ENCODE peak calls at places on chromosomes 5 and 9, in five cellular contexts. J is AG09309, F is GM13976, Q is neural progenitor cell, I is IMR-90. R is an unnamed sample.

GRCh38 chr9:3285365-3286161 is 240.2 kb downstream of the RFX3 start:
- DNase-seq in F (no peak), J (peak), Q (no peak), I (peak), R (peak)

GRCh38 chr5:6465831-6466790 is 17.5 kb downstream of the UBE2QL1 start:
- DNase-seq in Q (no peak), J (no peak), I (no peak), F (no peak), R (no peak)

GRCh38 chr9:19122490-19123042 is 4.7 kb downstream of the PLIN2 start:
- DNase-seq in I (no peak), J (no peak), F (no peak), Q (no peak), R (no peak)

GRCh38 chr5:168075387-168075786 is 216.1 kb upstream of the WWC1 start:
- DNase-seq in F (no peak), Q (no peak), I (no peak), J (no peak), R (no peak)

GRCh38 chr5:79025054-79025465 is 40.0 kb upstream of the ARSB start:
- DNase-seq in I (peak), Q (peak), J (no peak), F (peak), R (peak)

GRCh38 chr5:60668715-60669304 is 31.2 kb downstream of the DEPDC1B start:
- DNase-seq in Q (peak), J (no peak), I (peak), F (peak), R (peak)

GRCh38 chr9:127451681-127452480 is 571 bp downstream of the LRSAM1 start:
- DNase-seq in J (no peak), Q (peak), I (peak), F (peak), R (peak)

GRCh38 chr5:59173568-59173967 is 590.7 kb downstream of the RAB3C start:
- DNase-seq in J (no peak), I (peak), Q (no peak), F (no peak), R (no peak)

GRCh38 chr5:138626333-138626944 is 51.2 kb upstream of the HSPA9 start:
- DNase-seq in Q (no peak), J (no peak), F (no peak), I (peak), R (no peak)

GRCh38 chr5:59279979-59280378 is 613.5 kb downstream of the PDE4D start:
- DNase-seq in F (no peak), Q (no peak), I (no peak), J (no peak), R (no peak)

GRCh38 chr5:83632874-83633273 is 87.8 kb downstream of the HAPLN1 start:
- DNase-seq in F (no peak), J (no peak), I (peak), Q (no peak), R (peak)

GRCh38 chr9:113712053-113712452 is 164.1 kb upstream of the ZNF618 start:
- DNase-seq in Q (no peak), I (peak), F (no peak), J (no peak), R (peak)

GRCh38 chr5:56037531-56038010 is 42.8 kb upstream of the IL6ST start:
- DNase-seq in F (no peak), Q (no peak), I (no peak), J (no peak), R (no peak)

GRCh38 chr5:39783756-39784421 is 359.1 kb upstream of the DAB2 start:
- DNase-seq in F (no peak), I (peak), J (no peak), Q (no peak), R (peak)

GRCh38 chr9:124776952-124777645 is at the start of gene OLFML2A:
- DNase-seq in J (no peak), Q (peak), F (peak), I (no peak), R (no peak)

GRCh38 chr5:124285733-124286132 is 460.7 kb downstream of the ZNF608 start:
- DNase-seq in I (no peak), Q (no peak), J (no peak), F (no peak), R (no peak)

GRCh38 chr5:124289122-124289521 is 457.3 kb downstream of the ZNF608 start:
- DNase-seq in I (no peak), J (no peak), F (no peak), Q (no peak), R (no peak)

GRCh38 chr5:124287813-124288212 is 458.6 kb downstream of the ZNF608 start:
- DNase-seq in F (no peak), I (peak), J (no peak), Q (no peak), R (no peak)

GRCh38 chr5:124285071-124285470 is 461.4 kb downstream of the ZNF608 start:
- DNase-seq in J (no peak), I (no peak), Q (no peak), F (no peak), R (no peak)

GRCh38 chr5:124289641-124290201 is 456.7 kb downstream of the ZNF608 start:
- DNase-seq in I (no peak), F (no peak), J (no peak), Q (peak), R (no peak)
- TF ChIP-seq CTCF in I (no peak), F (no peak), J (no peak), Q (peak), R (no peak)

GRCh38 chr5:141223112-141223783 is at the start of gene PCDHB14:
- DNase-seq in Q (peak), F (no peak), I (peak), J (peak), R (peak)
- TF ChIP-seq CTCF in Q (peak), F (no peak), I (peak), J (peak), R (no peak)

DNA sequence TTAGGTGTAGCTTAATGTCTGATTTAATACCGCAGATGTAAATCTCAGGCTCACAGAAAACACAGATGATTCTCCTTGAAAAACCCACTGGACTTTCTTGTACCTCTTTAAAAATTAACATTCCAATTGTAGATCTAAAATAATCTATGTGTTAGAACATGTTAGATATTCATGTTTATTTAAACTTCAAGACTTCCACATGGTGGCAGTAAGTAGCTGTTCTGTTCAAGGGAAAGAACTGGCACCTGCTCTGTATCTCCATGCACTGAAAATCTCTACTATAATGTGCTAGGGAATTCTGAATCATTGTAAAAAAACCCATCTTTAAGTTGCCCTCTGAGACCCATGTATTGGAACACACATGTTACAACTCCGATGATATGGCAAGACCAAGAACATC is 366.9 kb downstream of the DMRTA1 start:
- DNase-seq in Q (peak), I (peak), J (no peak), F (peak), R (peak)
- TF ChIP-seq CTCF in Q (peak), I (peak), J (no peak), F (no peak), R (peak)

DNA sequence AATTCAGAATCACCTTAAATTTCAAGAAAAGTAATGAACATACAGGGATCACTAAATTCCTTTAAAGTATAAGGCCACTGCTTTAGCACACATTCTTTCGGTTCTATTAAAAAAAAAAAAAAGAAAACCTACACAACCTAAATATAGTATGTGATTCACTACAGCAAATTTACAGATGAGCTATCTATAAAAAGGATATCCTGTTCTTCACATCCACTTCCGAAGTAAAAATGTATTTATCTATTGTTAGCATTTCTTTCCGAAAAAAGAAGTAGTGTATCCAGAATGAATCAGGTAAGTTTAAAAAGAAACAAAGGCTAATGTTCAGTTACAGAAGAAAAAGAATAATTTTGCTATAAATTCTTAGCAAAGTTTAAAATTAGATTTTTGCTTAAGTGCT is 70.2 kb downstream of the ECPAS start:
- DNase-seq in F (no peak), Q (no peak), J (no peak), I (no peak), R (no peak)
- TF ChIP-seq CTCF in F (no peak), Q (no peak), J (no peak), I (no peak), R (no peak)

GRCh38 chr5:170892201-170892600 is 30.4 kb downstream of the RANBP17 start:
- DNase-seq in J (no peak), F (no peak), I (peak), Q (no peak), R (peak)

DNA sequence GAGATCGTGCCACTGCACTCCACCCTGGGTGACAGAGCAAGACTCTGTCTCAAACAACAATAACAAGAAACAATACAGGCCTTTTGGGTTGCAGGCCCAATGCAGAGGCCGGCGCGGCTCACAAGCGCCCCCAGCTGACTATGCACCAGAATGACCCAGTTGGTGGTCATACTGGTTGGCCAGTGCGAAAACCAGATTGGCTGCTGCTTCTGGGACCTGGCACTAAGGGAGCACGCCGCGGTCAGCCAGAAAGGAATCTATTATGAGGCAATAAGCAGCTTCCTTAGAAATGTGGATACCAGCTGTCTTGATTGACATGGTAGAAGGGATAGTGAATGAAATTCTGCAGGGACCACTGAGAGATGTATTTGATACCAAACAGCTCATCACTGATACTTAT is 35.0 kb downstream of the RANBP17 start:
- DNase-seq in F (no peak), Q (peak), J (no peak), I (peak), R (peak)
- TF ChIP-seq CTCF in F (no peak), Q (peak), J (peak), I (peak), R (no peak)

DNA sequence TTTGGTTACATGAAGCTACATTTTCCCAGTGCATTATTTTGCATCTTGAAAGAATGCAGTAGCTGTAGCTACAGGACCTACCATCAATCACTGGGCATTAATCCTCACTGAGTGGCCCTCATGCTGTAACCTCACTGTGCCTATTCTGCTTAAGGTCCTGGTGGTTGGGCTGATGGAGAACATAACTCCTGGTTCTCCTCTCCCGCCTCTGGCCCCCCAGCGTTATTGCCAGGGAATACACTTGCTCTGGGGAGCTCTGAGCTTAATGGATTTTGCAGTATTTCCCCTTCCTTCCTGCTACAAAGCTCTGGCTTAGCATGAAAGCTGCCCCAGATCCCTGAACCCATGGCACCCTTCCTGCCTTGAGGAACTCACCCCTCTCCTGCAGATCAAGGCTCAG is 111.6 kb upstream of the EQTN start:
- DNase-seq in I (no peak), J (no peak), F (no peak), Q (no peak), R (no peak)
- TF ChIP-seq CTCF in I (no peak), J (no peak), F (no peak), Q (no peak), R (no peak)

GRCh38 chr5:136686192-136686872 is 321.0 kb upstream of the TRPC7 start:
- DNase-seq in J (no peak), F (no peak), Q (peak), I (peak), R (peak)
- TF ChIP-seq CTCF in J (peak), F (peak), Q (peak), I (peak), R (peak)